ENCODE peak calls at places on chromosome 22, in ten cellular contexts. One of them, this sample, is unnamed.

GRCh38 chr22:43346521-43346929 is 3.4 kb upstream of the SCUBE1 start:
- DNase-seq in tibial nerve: peak; percentile 63
- DNase-seq in left ventricle myocardium inferior: peak; percentile 67
- DNase-seq in A549: peak; percentile 65
- DNase-seq in HFF-Myc: no peak
- DNase-seq in astrocyte of the spinal cord: no peak
- DNase-seq in pancreas: peak; percentile 23
- DNase-seq in ovary: peak; percentile 78
- DNase-seq in stomach: peak; percentile 66
- DNase-seq in right atrium auricular region: no peak
- DNase-seq in this sample: no peak

GRCh38 chr22:33918676-33919590 is 1.3 kb downstream of the LARGE1 start:
- DNase-seq in tibial nerve: no peak
- DNase-seq in left ventricle myocardium inferior: no peak
- DNase-seq in stomach: no peak
- DNase-seq in astrocyte of the spinal cord: no peak
- DNase-seq in ovary: no peak
- DNase-seq in HFF-Myc: no peak
- DNase-seq in right atrium auricular region: no peak
- DNase-seq in A549: no peak
- DNase-seq in pancreas: no peak
- DNase-seq in this sample: no peak

GRCh38 chr22:50396751-50397370 is 53.7 kb downstream of the PPP6R2 start:
- DNase-seq in ovary: no peak
- DNase-seq in HFF-Myc: no peak
- DNase-seq in astrocyte of the spinal cord: no peak
- DNase-seq in tibial nerve: no peak
- DNase-seq in stomach: no peak
- DNase-seq in pancreas: no peak
- DNase-seq in left ventricle myocardium inferior: no peak
- DNase-seq in right atrium auricular region: no peak
- DNase-seq in A549: peak; percentile 13
- DNase-seq in this sample: peak; percentile 83

GRCh38 chr22:31036671-31037550 is 44.2 kb upstream of the SMTN start:
- DNase-seq in tibial nerve: no peak
- DNase-seq in ovary: peak; percentile 46
- DNase-seq in left ventricle myocardium inferior: no peak
- DNase-seq in astrocyte of the spinal cord: no peak
- DNase-seq in pancreas: no peak
- DNase-seq in HFF-Myc: peak; percentile 41
- DNase-seq in right atrium auricular region: no peak
- DNase-seq in A549: no peak
- DNase-seq in stomach: no peak
- DNase-seq in this sample: peak; percentile 26

GRCh38 chr22:45903355-45904149 is 73.4 kb downstream of the WNT7B start:
- DNase-seq in right atrium auricular region: no peak
- DNase-seq in astrocyte of the spinal cord: peak; percentile 82
- DNase-seq in left ventricle myocardium inferior: no peak
- DNase-seq in tibial nerve: no peak
- DNase-seq in ovary: peak; percentile 51
- DNase-seq in stomach: no peak
- DNase-seq in HFF-Myc: no peak
- DNase-seq in A549: no peak
- DNase-seq in pancreas: peak; percentile 43
- DNase-seq in this sample: no peak

GRCh38 chr22:23072911-23073491 is 2.7 kb downstream of the GNAZ start:
- DNase-seq in HFF-Myc: peak; percentile 14
- DNase-seq in A549: no peak
- DNase-seq in pancreas: no peak
- DNase-seq in left ventricle myocardium inferior: peak; percentile 3
- DNase-seq in tibial nerve: no peak
- DNase-seq in right atrium auricular region: no peak
- DNase-seq in astrocyte of the spinal cord: no peak
- DNase-seq in ovary: peak; percentile 22
- DNase-seq in stomach: no peak
- DNase-seq in this sample: no peak

GRCh38 chr22:21681566-21682370 is 16.0 kb downstream of the PPIL2 start:
- DNase-seq in right atrium auricular region: no peak
- DNase-seq in tibial nerve: no peak
- DNase-seq in A549: no peak
- DNase-seq in ovary: no peak
- DNase-seq in left ventricle myocardium inferior: no peak
- DNase-seq in stomach: no peak
- DNase-seq in astrocyte of the spinal cord: no peak
- DNase-seq in pancreas: no peak
- DNase-seq in HFF-Myc: no peak
- DNase-seq in this sample: no peak

GRCh38 chr22:17472886-17473285 is 90.4 kb upstream of the SLC25A18 start:
- DNase-seq in tibial nerve: no peak
- DNase-seq in pancreas: no peak
- DNase-seq in astrocyte of the spinal cord: no peak
- DNase-seq in left ventricle myocardium inferior: no peak
- DNase-seq in ovary: no peak
- DNase-seq in A549: no peak
- DNase-seq in stomach: no peak
- DNase-seq in right atrium auricular region: no peak
- DNase-seq in HFF-Myc: no peak
- DNase-seq in this sample: no peak

GRCh38 chr22:41939981-41940852 is 6.7 kb downstream of the CENPM start:
- DNase-seq in HFF-Myc: no peak
- DNase-seq in ovary: no peak
- DNase-seq in pancreas: no peak
- DNase-seq in A549: no peak
- DNase-seq in tibial nerve: no peak
- DNase-seq in stomach: peak; percentile 83
- DNase-seq in left ventricle myocardium inferior: no peak
- DNase-seq in right atrium auricular region: peak; percentile 63
- DNase-seq in astrocyte of the spinal cord: no peak
- DNase-seq in this sample: peak; percentile 90

GRCh38 chr22:43465291-43466015 is 53.6 kb downstream of the MPPED1 start:
- DNase-seq in stomach: no peak
- DNase-seq in astrocyte of the spinal cord: no peak
- DNase-seq in HFF-Myc: no peak
- DNase-seq in pancreas: no peak
- DNase-seq in ovary: no peak
- DNase-seq in A549: no peak
- DNase-seq in tibial nerve: no peak
- DNase-seq in right atrium auricular region: no peak
- DNase-seq in left ventricle myocardium inferior: no peak
- DNase-seq in this sample: no peak

GRCh38 chr22:35549338-35549737 is 8.7 kb downstream of the RASD2 start:
- DNase-seq in left ventricle myocardium inferior: peak; percentile 68
- DNase-seq in pancreas: no peak
- DNase-seq in HFF-Myc: no peak
- DNase-seq in stomach: no peak
- DNase-seq in astrocyte of the spinal cord: no peak
- DNase-seq in ovary: peak; percentile 85
- DNase-seq in A549: no peak
- DNase-seq in tibial nerve: no peak
- DNase-seq in right atrium auricular region: no peak
- DNase-seq in this sample: no peak

GRCh38 chr22:44526431-44527115 is 28.5 kb upstream of the RTL6 start:
- DNase-seq in HFF-Myc: no peak
- DNase-seq in astrocyte of the spinal cord: no peak
- DNase-seq in A549: no peak
- DNase-seq in right atrium auricular region: peak; percentile 47
- DNase-seq in ovary: no peak
- DNase-seq in tibial nerve: no peak
- DNase-seq in pancreas: no peak
- DNase-seq in stomach: no peak
- DNase-seq in left ventricle myocardium inferior: no peak
- DNase-seq in this sample: no peak

GRCh38 chr22:31451709-31452571 is 37.7 kb downstream of the EIF4ENIF1 start:
- DNase-seq in ovary: no peak
- DNase-seq in HFF-Myc: peak; percentile 25
- DNase-seq in A549: peak; percentile 21
- DNase-seq in astrocyte of the spinal cord: peak; percentile 43
- DNase-seq in left ventricle myocardium inferior: no peak
- DNase-seq in stomach: no peak
- DNase-seq in tibial nerve: no peak
- DNase-seq in pancreas: no peak
- DNase-seq in right atrium auricular region: no peak
- DNase-seq in this sample: peak; percentile 81

GRCh38 chr22:16783930-16784354 is 41.3 kb downstream of the XKR3 start:
- DNase-seq in astrocyte of the spinal cord: no peak
- DNase-seq in tibial nerve: no peak
- DNase-seq in pancreas: no peak
- DNase-seq in left ventricle myocardium inferior: no peak
- DNase-seq in HFF-Myc: no peak
- DNase-seq in right atrium auricular region: no peak
- DNase-seq in ovary: no peak
- DNase-seq in A549: peak; percentile 4
- DNase-seq in stomach: no peak
- DNase-seq in this sample: no peak

GRCh38 chr22:42719133-42719532 is 1.5 kb downstream of the A4GALT start:
- DNase-seq in tibial nerve: no peak
- DNase-seq in pancreas: no peak
- DNase-seq in right atrium auricular region: no peak
- DNase-seq in ovary: no peak
- DNase-seq in HFF-Myc: no peak
- DNase-seq in astrocyte of the spinal cord: no peak
- DNase-seq in left ventricle myocardium inferior: no peak
- DNase-seq in A549: no peak
- DNase-seq in stomach: no peak
- DNase-seq in this sample: no peak

GRCh38 chr22:41699264-41700104 is at the start of gene MEI1:
- DNase-seq in right atrium auricular region: peak; percentile 73
- DNase-seq in left ventricle myocardium inferior: peak; percentile 87
- DNase-seq in stomach: peak; percentile 90
- DNase-seq in astrocyte of the spinal cord: peak; percentile 50
- DNase-seq in pancreas: peak; percentile 79
- DNase-seq in A549: no peak
- DNase-seq in ovary: peak; percentile 89
- DNase-seq in tibial nerve: peak; percentile 58
- DNase-seq in HFF-Myc: peak; percentile 45
- DNase-seq in this sample: no peak

GRCh38 chr22:24741357-24741756 is 33.2 kb downstream of the PIWIL3 start:
- DNase-seq in pancreas: no peak
- DNase-seq in left ventricle myocardium inferior: no peak
- DNase-seq in A549: no peak
- DNase-seq in astrocyte of the spinal cord: no peak
- DNase-seq in tibial nerve: no peak
- DNase-seq in right atrium auricular region: no peak
- DNase-seq in stomach: no peak
- DNase-seq in ovary: no peak
- DNase-seq in HFF-Myc: no peak
- DNase-seq in this sample: no peak

GRCh38 chr22:20173246-20173645 is 22.4 kb upstream of the CCDC188 start:
- DNase-seq in stomach: no peak
- DNase-seq in ovary: no peak
- DNase-seq in HFF-Myc: no peak
- DNase-seq in tibial nerve: no peak
- DNase-seq in pancreas: no peak
- DNase-seq in right atrium auricular region: no peak
- DNase-seq in left ventricle myocardium inferior: no peak
- DNase-seq in A549: no peak
- DNase-seq in astrocyte of the spinal cord: no peak
- DNase-seq in this sample: no peak
- TF ChIP-seq CTCF in stomach: no peak
- TF ChIP-seq CTCF in ovary: no peak
- TF ChIP-seq CTCF in HFF-Myc: no peak
- TF ChIP-seq CTCF in tibial nerve: no peak
- TF ChIP-seq CTCF in pancreas: no peak
- TF ChIP-seq CTCF in right atrium auricular region: no peak
- TF ChIP-seq CTCF in left ventricle myocardium inferior: no peak
- TF ChIP-seq CTCF in A549: no peak
- TF ChIP-seq CTCF in astrocyte of the spinal cord: no peak
- TF ChIP-seq CTCF in this sample: no peak

GRCh38 chr22:39174498-39175120 is 22.1 kb upstream of the CBX7 start:
- DNase-seq in right atrium auricular region: peak; percentile 89
- DNase-seq in HFF-Myc: peak; percentile 84
- DNase-seq in A549: no peak
- DNase-seq in ovary: peak; percentile 90
- DNase-seq in astrocyte of the spinal cord: peak; percentile 91
- DNase-seq in pancreas: peak; percentile 68
- DNase-seq in tibial nerve: peak; percentile 81
- DNase-seq in left ventricle myocardium inferior: peak; percentile 77
- DNase-seq in stomach: peak; percentile 59
- DNase-seq in this sample: no peak
- H3K4me3 ChIP-seq in right atrium auricular region: no peak overlapping the region
- H3K4me3 ChIP-seq in HFF-Myc: no peak overlapping the region
- H3K4me3 ChIP-seq in A549: no peak overlapping the region
- H3K4me3 ChIP-seq in ovary: peak overlapping the region; percentile 8
- H3K4me3 ChIP-seq in astrocyte of the spinal cord: no peak overlapping the region
- H3K4me3 ChIP-seq in pancreas: no peak overlapping the region
- H3K4me3 ChIP-seq in tibial nerve: no peak overlapping the region
- H3K4me3 ChIP-seq in left ventricle myocardium inferior: peak overlapping the region; percentile 26
- H3K4me3 ChIP-seq in stomach: no peak overlapping the region
- H3K4me3 ChIP-seq in this sample: no peak overlapping the region

GRCh38 chr22:38074181-38075104 is 9.5 kb downstream of the SLC16A8 start:
- DNase-seq in left ventricle myocardium inferior: no peak
- DNase-seq in right atrium auricular region: no peak
- DNase-seq in tibial nerve: no peak
- DNase-seq in A549: no peak
- DNase-seq in stomach: no peak
- DNase-seq in astrocyte of the spinal cord: peak; percentile 36
- DNase-seq in HFF-Myc: no peak
- DNase-seq in pancreas: no peak
- DNase-seq in ovary: no peak
- DNase-seq in this sample: no peak
- TF ChIP-seq CTCF in left ventricle myocardium inferior: peak; percentile 42
- TF ChIP-seq CTCF in right atrium auricular region: peak; percentile 33
- TF ChIP-seq CTCF in tibial nerve: peak; percentile 50
- TF ChIP-seq CTCF in A549: no peak
- TF ChIP-seq CTCF in stomach: no peak
- TF ChIP-seq CTCF in astrocyte of the spinal cord: peak; percentile 69
- TF ChIP-seq CTCF in HFF-Myc: peak; percentile 44
- TF ChIP-seq CTCF in pancreas: no peak
- TF ChIP-seq CTCF in ovary: no peak
- TF ChIP-seq CTCF in this sample: no peak

GRCh38 chr22:48307941-48308340 is 1519.7 kb downstream of the BRD1 start:
- DNase-seq in ovary: no peak
- DNase-seq in HFF-Myc: no peak
- DNase-seq in stomach: no peak
- DNase-seq in left ventricle myocardium inferior: no peak
- DNase-seq in tibial nerve: no peak
- DNase-seq in astrocyte of the spinal cord: no peak
- DNase-seq in pancreas: no peak
- DNase-seq in A549: no peak
- DNase-seq in right atrium auricular region: peak; percentile 36
- DNase-seq in this sample: no peak

GRCh38 chr22:48313156-48313555 is 1514.5 kb downstream of the BRD1 start:
- DNase-seq in left ventricle myocardium inferior: no peak
- DNase-seq in tibial nerve: no peak
- DNase-seq in pancreas: no peak
- DNase-seq in right atrium auricular region: no peak
- DNase-seq in stomach: no peak
- DNase-seq in ovary: no peak
- DNase-seq in astrocyte of the spinal cord: no peak
- DNase-seq in A549: no peak
- DNase-seq in HFF-Myc: no peak
- DNase-seq in this sample: no peak

GRCh38 chr22:48309115-48309705 is 1518.5 kb downstream of the BRD1 start:
- DNase-seq in astrocyte of the spinal cord: no peak
- DNase-seq in A549: no peak
- DNase-seq in tibial nerve: no peak
- DNase-seq in left ventricle myocardium inferior: no peak
- DNase-seq in right atrium auricular region: peak; percentile 9
- DNase-seq in ovary: no peak
- DNase-seq in pancreas: no peak
- DNase-seq in stomach: no peak
- DNase-seq in HFF-Myc: no peak
- DNase-seq in this sample: no peak

GRCh38 chr22:48306785-48307570 is 1520.7 kb downstream of the BRD1 start:
- DNase-seq in A549: no peak
- DNase-seq in HFF-Myc: no peak
- DNase-seq in left ventricle myocardium inferior: no peak
- DNase-seq in tibial nerve: no peak
- DNase-seq in pancreas: no peak
- DNase-seq in astrocyte of the spinal cord: no peak
- DNase-seq in ovary: no peak
- DNase-seq in right atrium auricular region: peak; percentile 44
- DNase-seq in stomach: no peak
- DNase-seq in this sample: no peak

GRCh38 chr22:48310740-48311139 is 1516.9 kb downstream of the BRD1 start:
- DNase-seq in tibial nerve: no peak
- DNase-seq in stomach: no peak
- DNase-seq in right atrium auricular region: peak; percentile 34
- DNase-seq in pancreas: no peak
- DNase-seq in HFF-Myc: no peak
- DNase-seq in ovary: no peak
- DNase-seq in left ventricle myocardium inferior: no peak
- DNase-seq in astrocyte of the spinal cord: no peak
- DNase-seq in A549: no peak
- DNase-seq in this sample: no peak
- H3K4me3 ChIP-seq in tibial nerve: no peak overlapping the region
- H3K4me3 ChIP-seq in stomach: no peak overlapping the region
- H3K4me3 ChIP-seq in right atrium auricular region: no peak overlapping the region
- H3K4me3 ChIP-seq in pancreas: no peak overlapping the region
- H3K4me3 ChIP-seq in HFF-Myc: no peak overlapping the region
- H3K4me3 ChIP-seq in ovary: no peak overlapping the region
- H3K4me3 ChIP-seq in left ventricle myocardium inferior: no peak overlapping the region
- H3K4me3 ChIP-seq in astrocyte of the spinal cord: no peak overlapping the region
- H3K4me3 ChIP-seq in A549: no peak overlapping the region
- H3K4me3 ChIP-seq in this sample: no peak overlapping the region